ENCODE peak calls at places on chromosome 7, in ten cellular contexts. M is left ventricle myocardium inferior; C is stimulated activated CD8-positive, alpha-beta memory T cell treated with anti-CD3 and anti-CD28 coated beads, Interleukin-4, amount 100 ng/mL, for 4 hours; G is astrocyte of the spinal cord; I is NCI-H82; K is CD4-positive, alpha-beta T cell; D is hypothalamus; X is gastrocnemius medialis; T is A172; J is HFFc6. A is an unnamed sample.

GRCh38 chr7:102433319-102434038 is at the start of gene ORAI2:
- DNase-seq in M (peak), C (peak), G (peak), I (peak), K (peak), D (peak), X (peak), T (peak), J (peak), A (peak)

GRCh38 chr7:25478925-25479324 is 250.6 kb upstream of the NPVF start:
- DNase-seq in M (no peak), C (no peak), G (no peak), I (no peak), K (no peak), D (no peak), X (no peak), T (no peak), J (no peak), A (no peak)

GRCh38 chr7:39510738-39511372 is 55.3 kb upstream of the YAE1 start:
- DNase-seq in M (no peak), C (no peak), G (peak), I (no peak), K (no peak), D (no peak), X (no peak), T (peak), J (peak), A (no peak)

GRCh38 chr7:28666144-28666543 is 253.8 kb downstream of the CREB5 start:
- DNase-seq in M (no peak), C (no peak), G (peak), I (no peak), K (no peak), D (peak), X (no peak), T (peak), J (no peak), A (no peak)

GRCh38 chr7:132739271-132739955 is 163.1 kb upstream of the PLXNA4 start:
- DNase-seq in M (no peak), C (no peak), G (peak), I (peak), K (no peak), D (peak), X (peak), T (peak), J (peak), A (peak)

GRCh38 chr7:17144313-17144712 is 154.1 kb upstream of the AHR start:
- DNase-seq in M (no peak), C (peak), G (peak), I (no peak), K (peak), D (no peak), X (no peak), T (peak), J (peak), A (peak)

GRCh38 chr7:80240265-80241025 is 105.8 kb downstream of the GNAI1 start:
- DNase-seq in M (no peak), C (no peak), G (peak), I (no peak), K (no peak), D (no peak), X (no peak), T (peak), J (no peak), A (no peak)

GRCh38 chr7:25611196-25611595 is 382.9 kb upstream of the NPVF start:
- DNase-seq in M (no peak), C (no peak), G (no peak), I (no peak), K (no peak), D (no peak), X (no peak), T (no peak), J (no peak), A (no peak)

GRCh38 chr7:13155188-13155587 is 467.8 kb downstream of the ARL4A start:
- DNase-seq in M (no peak), C (no peak), G (no peak), I (no peak), K (no peak), D (no peak), X (no peak), T (peak), J (no peak), A (no peak)

GRCh38 chr7:31074403-31074802 is 22.3 kb downstream of the ADCYAP1R1 start:
- DNase-seq in M (peak), C (no peak), G (no peak), I (peak), K (no peak), D (no peak), X (peak), T (no peak), J (no peak), A (no peak)

GRCh38 chr7:47852330-47853245 is 95.7 kb downstream of the PKD1L1 start:
- DNase-seq in M (no peak), C (no peak), G (no peak), I (peak), K (no peak), D (no peak), X (no peak), T (no peak), J (peak), A (no peak)

GRCh38 chr7:87129332-87129731 is 22.9 kb upstream of the DMTF1 start:
- DNase-seq in M (no peak), C (no peak), G (no peak), I (no peak), K (no peak), D (no peak), X (no peak), T (no peak), J (no peak), A (no peak)

GRCh38 chr7:114650491-114650890 is 235.9 kb downstream of the FOXP2 start:
- DNase-seq in M (no peak), C (no peak), G (no peak), I (peak), K (no peak), D (no peak), X (no peak), T (no peak), J (no peak), A (no peak)

GRCh38 chr7:95056107-95056689 is 148.8 kb downstream of the PPP1R9A start:
- DNase-seq in M (no peak), C (no peak), G (no peak), I (no peak), K (no peak), D (no peak), X (no peak), T (no peak), J (no peak), A (no peak)

GRCh38 chr7:86846494-86847190 is 202.9 kb downstream of the GRM3 start:
- DNase-seq in M (no peak), C (no peak), G (no peak), I (no peak), K (no peak), D (no peak), X (no peak), T (no peak), J (no peak), A (no peak)

GRCh38 chr7:151080091-151080521 is 503 bp downstream of the FASTK start:
- DNase-seq in M (peak), C (no peak), G (no peak), I (peak), K (no peak), D (peak), X (no peak), T (no peak), J (peak), A (peak)

GRCh38 chr7:3455826-3456444 is 154.9 kb downstream of the SDK1 start:
- DNase-seq in M (no peak), C (no peak), G (peak), I (no peak), K (no peak), D (no peak), X (no peak), T (peak), J (no peak), A (no peak)

GRCh38 chr7:73625276-73625675 is 954 bp upstream of the MLXIPL start:
- DNase-seq in M (no peak), C (no peak), G (no peak), I (no peak), K (no peak), D (no peak), X (no peak), T (no peak), J (no peak), A (no peak)

GRCh38 chr7:81641873-81642272 is 128.0 kb downstream of the HGF start:
- DNase-seq in M (no peak), C (no peak), G (no peak), I (no peak), K (no peak), D (no peak), X (no peak), T (no peak), J (no peak), A (no peak)

GRCh38 chr7:277228-277627 is 12.7 kb upstream of the FOXL3 start:
- DNase-seq in M (no peak), C (no peak), G (no peak), I (no peak), K (no peak), D (no peak), X (no peak), T (no peak), J (peak), A (no peak)

GRCh38 chr7:105765846-105766245 is 110.6 kb downstream of the ATXN7L1 start:
- DNase-seq in M (no peak), C (no peak), G (no peak), I (no peak), K (no peak), D (no peak), X (no peak), T (no peak), J (no peak), A (no peak)

GRCh38 chr7:37489703-37490102 is 41.0 kb upstream of the ELMO1 start:
- DNase-seq in M (no peak), C (no peak), G (no peak), I (no peak), K (no peak), D (no peak), X (no peak), T (no peak), J (no peak), A (no peak)

GRCh38 chr7:155565596-155565995 is 19.2 kb upstream of the CNPY1 start:
- DNase-seq in M (no peak), C (no peak), G (no peak), I (no peak), K (no peak), D (no peak), X (no peak), T (no peak), J (no peak), A (no peak)

GRCh38 chr7:30874656-30875317 is 36.9 kb upstream of the AQP1 start:
- DNase-seq in M (no peak), C (no peak), G (no peak), I (no peak), K (no peak), D (no peak), X (no peak), T (no peak), J (no peak), A (no peak)

GRCh38 chr7:115851291-115851690 is 179.3 kb downstream of the TFEC start:
- DNase-seq in M (no peak), C (no peak), G (peak), I (peak), K (no peak), D (no peak), X (no peak), T (peak), J (peak), A (peak)

GRCh38 chr7:50633414-50633710 is 68.2 kb upstream of the DDC start:
- DNase-seq in M (no peak), C (no peak), G (no peak), I (no peak), K (no peak), D (no peak), X (no peak), T (no peak), J (no peak), A (no peak)

GRCh38 chr7:134948736-134949135 is 37.6 kb upstream of the AGBL3 start:
- DNase-seq in M (no peak), C (no peak), G (no peak), I (no peak), K (no peak), D (no peak), X (no peak), T (no peak), J (peak), A (no peak)

A was measured in AG08396.